ENCODE peak calls at places on chromosomes 2 and 18, in five cellular contexts. P is IMR-90, T is neuronal stem cell, N is H9, X is H1. V is an unnamed sample.

GRCh38 chr2:26139269-26140183 is 33.4 kb upstream of the GAREM2 start:
- DNase-seq in P (no peak), T (no peak), N (no peak), X (no peak), V (no peak)

GRCh38 chr18:23812566-23813440 is 123.5 kb downstream of the LAMA3 start:
- DNase-seq in P (peak; percentile 19), T (peak; percentile 8), N (no peak), X (no peak), V (no peak)

GRCh38 chr2:174510583-174511189 is 23.9 kb upstream of the GPR155 start:
- DNase-seq in P (peak; percentile 13), T (peak; percentile 38), N (no peak), X (no peak), V (no peak)

GRCh38 chr2:216110620-216111019 is 1.5 kb downstream of the XRCC5 start:
- DNase-seq in P (no peak), T (no peak), N (no peak), X (no peak), V (no peak)

GRCh38 chr2:219596954-219597551 is 604 bp upstream of the STK11IP start:
- DNase-seq in P (peak; percentile 12), T (no peak), N (no peak), X (no peak), V (peak; percentile 66)

GRCh38 chr18:10072659-10073309 is 159.0 kb downstream of the VAPA start:
- DNase-seq in P (peak; percentile 65), T (no peak), N (no peak), X (no peak), V (no peak)

GRCh38 chr2:28624798-28625701 is 126.6 kb upstream of the PPP1CB start:
- DNase-seq in P (peak; percentile 63), T (no peak), N (peak; percentile 42), X (no peak), V (no peak)

GRCh38 chr2:32289165-32290054 is 11.7 kb downstream of the YIPF4 start:
- DNase-seq in P (peak; percentile 86), T (no peak), N (no peak), X (no peak), V (no peak)

GRCh38 chr18:34821669-34822210 is 111.6 kb downstream of the DTNA start:
- DNase-seq in P (peak; percentile 70), T (no peak), N (no peak), X (no peak), V (no peak)

DNA sequence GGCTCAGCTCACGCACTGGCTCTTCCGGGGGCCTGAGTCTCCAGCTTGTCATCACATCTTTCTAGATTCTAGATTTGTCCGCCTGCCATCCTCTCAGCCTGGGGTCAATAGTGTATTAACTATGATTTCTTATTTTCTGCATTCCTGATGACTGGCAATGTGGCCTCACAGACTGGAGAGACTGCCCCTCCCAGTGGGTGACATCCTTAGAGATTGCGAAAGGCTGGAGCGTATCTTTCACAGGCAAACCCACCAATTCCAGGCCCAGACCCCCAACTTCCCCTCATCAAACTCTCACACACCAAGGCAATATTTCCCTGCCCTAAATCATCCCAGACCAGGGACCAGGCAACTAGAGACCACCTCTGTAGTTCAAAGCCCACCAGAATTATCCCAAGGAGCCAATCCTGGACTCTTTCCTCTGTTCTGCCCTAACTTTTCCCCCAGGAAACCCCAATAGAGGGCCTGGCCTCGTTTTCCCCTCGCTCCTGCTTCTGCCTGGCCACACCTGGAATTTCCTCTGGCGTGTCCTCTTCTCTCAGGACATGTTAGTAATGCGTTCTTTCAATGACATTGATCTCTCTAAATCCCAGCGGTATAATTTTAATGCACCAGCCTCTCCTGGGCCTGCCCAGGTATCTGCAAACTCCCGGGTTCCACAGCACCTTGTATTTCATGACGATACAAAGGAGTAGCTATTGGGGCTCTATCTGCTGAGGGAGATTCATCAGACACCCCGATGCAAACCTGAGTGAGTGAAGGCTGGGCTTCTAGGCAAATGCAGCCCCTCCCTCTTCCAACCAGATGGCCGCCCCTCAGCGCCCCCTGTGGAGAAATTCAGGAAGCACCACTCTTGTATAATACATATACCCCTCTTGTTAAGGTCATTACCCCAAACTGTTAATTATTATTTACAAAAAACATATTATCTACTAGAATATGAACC is 2.4 kb upstream of the KCNF1 start:
- DNase-seq in P (no peak), T (peak; percentile 38), N (peak; percentile 75), X (no peak), V (no peak)
- H2BK120ac ChIP-seq in P (no peak overlapping the region), T (no peak overlapping the region), N (no peak overlapping the region), X (peak overlapping the region; percentile 15), V (no peak overlapping the region)

GRCh38 chr2:91839904-91840868 is 3031.0 kb upstream of the TEKT4 start:
- DNase-seq in P (no peak), T (no peak), N (no peak), X (no peak), V (no peak)
- H3K4ac ChIP-seq in P (no peak overlapping the region), T (no peak overlapping the region), N (no peak overlapping the region), X (no peak overlapping the region), V (no peak overlapping the region)

GRCh38 chr2:240594511-240595380 is 8.2 kb downstream of the CAPN10 start:
- DNase-seq in P (no peak), T (no peak), N (no peak), X (no peak), V (no peak)
- H3K79me1 ChIP-seq in P (peaks cover 25% of the 10 kb centered on the region), T (peaks cover 17% of the 10 kb centered on the region), N (no peaks in the 10 kb centered on the region), X (peaks cover 4% of the 10 kb centered on the region), V (no peaks in the 10 kb centered on the region)

DNA sequence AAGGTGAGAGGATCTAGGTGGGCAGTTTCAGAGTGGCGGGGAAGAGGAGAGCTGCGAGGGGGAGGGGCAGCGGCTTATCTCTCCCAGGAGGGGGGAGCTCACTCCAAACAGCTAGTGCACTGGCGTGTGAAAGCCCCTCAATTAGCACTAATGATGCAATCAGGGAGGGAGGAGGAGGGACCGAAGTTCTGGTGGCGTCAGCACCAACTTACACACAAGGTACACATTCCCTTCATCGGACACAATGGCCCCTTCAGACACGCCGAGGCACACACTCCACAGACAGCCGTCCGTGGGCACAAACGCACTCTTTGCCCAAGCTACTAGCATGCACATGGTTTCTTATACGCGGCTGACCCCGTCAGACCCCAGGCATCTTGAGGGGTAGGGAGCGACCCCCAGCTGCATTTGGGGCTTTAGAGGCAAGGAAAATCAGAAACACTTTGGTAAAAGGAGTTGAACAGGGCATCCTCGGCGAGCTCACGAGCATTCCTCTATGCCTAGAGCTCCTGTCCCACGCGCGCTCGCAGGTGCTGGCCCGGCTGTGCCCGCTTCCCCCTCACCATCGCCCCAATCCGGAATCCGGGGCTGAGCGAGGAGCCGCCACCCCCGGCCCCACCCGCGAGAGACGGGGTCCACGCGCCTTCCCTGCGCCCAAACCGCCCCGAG is 868 bp upstream of the PKDCC start:
- DNase-seq in P (no peak), T (peak; percentile 95), N (peak; percentile 84), X (no peak), V (no peak)
- H2BK120ac ChIP-seq in P (peak overlapping the region; percentile 62), T (peak overlapping the region; percentile 100), N (no peak overlapping the region), X (no peak overlapping the region), V (peak overlapping the region; percentile 61)

DNA sequence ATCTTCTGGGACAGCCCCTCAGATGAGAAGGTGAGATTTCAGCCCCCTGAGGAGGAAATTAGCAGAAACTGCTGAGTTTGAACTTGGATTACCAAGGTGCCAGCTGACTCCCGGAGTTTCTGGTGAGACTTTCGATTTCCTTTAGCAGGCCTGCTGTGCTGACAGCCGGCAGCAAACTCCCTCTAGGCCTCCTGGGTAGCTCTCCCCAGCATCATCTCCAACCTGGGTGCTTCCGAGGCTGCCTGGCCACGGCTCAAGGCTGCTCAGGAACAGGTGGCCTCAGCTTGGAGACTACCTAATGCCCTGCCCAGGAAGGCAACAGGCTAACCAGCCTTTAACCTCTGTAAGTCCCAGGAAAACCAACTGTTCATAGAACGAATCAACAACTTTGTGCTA is 16.4 kb downstream of the SDC1 start:
- DNase-seq in P (no peak), T (no peak), N (no peak), X (no peak), V (no peak)
- H3K4ac ChIP-seq in P (peak overlapping the region; percentile 4), T (no peak overlapping the region), N (no peak overlapping the region), X (no peak overlapping the region), V (no peak overlapping the region)

DNA sequence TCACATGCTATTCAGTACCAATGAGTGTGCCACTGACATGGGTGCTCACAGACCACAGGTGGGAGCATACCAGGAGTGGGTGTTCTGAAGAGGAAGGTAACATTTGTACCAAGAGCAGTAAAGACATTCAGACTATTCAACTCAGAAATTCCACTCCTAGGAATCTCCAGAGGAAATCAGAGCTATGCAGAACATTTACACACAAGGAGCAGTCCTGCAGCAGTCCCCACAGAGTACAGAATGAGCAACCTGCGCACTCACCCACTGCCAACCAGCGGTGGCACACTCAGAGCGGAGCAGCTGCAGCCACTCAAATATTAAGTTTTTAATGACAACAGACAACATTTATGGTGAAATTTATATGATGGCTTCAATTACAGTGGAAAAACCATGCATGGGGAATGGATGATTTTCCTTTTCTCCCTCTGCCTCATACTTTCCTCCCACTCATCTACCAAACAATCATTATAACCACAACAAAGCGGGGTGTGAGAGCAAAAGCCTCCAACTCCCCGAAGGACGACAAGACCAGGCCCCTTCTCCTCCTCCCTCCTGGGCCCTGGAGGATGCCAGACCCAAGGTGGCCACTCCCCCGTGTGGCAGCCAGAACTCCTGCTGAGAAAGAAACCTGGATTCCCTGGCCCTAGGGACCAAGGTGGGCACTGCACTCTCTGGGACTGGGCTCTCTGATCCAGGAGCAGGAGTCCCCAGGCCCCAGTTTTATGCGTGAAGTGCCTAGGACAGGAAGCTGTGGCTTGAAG is 5.4 kb downstream of the HS6ST1 start:
- DNase-seq in P (peak; percentile 63), T (no peak), N (peak; percentile 39), X (no peak), V (no peak)
- H3K79me1 ChIP-seq in P (peaks cover 90% of the 10 kb centered on the region), T (peaks cover 45% of the 10 kb centered on the region), N (peaks cover 10% of the 10 kb centered on the region), X (peaks cover 62% of the 10 kb centered on the region), V (peaks cover 8% of the 10 kb centered on the region)

DNA sequence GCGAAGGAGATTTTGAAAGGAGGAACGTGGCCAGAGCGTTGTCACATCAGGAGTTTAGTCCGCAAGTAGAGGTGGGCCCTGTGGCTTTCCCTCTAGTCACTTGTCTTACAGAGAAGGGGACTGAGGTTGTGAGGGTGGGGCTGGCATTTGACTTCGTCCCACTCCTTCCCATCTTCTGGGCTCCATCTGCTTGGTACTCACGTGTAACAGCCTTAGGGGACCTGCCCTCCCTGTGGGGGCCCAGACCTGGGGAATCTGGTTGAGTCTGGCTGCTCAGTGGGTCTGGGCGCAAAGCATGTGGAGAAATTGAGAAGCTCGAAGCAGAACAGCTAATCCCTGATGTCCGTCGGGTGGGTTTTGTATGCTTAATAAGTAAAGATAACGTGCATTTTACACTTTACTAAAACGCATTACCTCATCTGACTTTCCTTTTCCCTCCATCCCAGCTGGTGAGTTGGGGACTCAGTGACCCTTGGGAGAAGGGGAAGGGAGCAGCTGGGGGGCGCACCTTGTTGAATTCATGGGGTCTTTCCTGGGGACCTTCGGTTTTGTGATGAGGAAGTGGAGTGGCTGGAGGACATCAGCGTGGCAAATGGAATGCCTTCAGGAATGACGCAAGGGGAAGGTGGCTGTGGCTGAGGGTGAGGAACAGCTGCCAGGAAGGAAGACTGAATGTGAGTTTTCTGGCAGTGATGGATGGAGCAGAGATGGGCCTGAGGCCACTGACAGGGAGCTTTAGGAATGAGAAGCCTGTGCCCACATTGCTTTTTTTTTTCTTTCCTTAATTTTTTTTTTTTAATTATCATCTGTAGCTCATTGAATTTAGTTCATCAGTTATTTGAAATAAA is 44.8 kb downstream of the ASAP2 start:
- DNase-seq in P (peak; percentile 77), T (no peak), N (no peak), X (no peak), V (peak; percentile 82)
- H2BK120ac ChIP-seq in P (peak overlapping the region; percentile 98), T (no peak overlapping the region), N (no peak overlapping the region), X (no peak overlapping the region), V (no peak overlapping the region)

V was measured in trophoblast cell.